ENCODE peak calls at places on chromosomes 4 and X, in seven cellular contexts. One of them, this sample, is unnamed.

GRCh38 chr4:188697217-188697616 is 558.0 kb downstream of the TRIML1 start:
- DNase-seq in astrocyte of the spinal cord: no peak
- DNase-seq in type B pancreatic cell: no peak
- DNase-seq in upper lobe of left lung: no peak
- DNase-seq in astrocyte: no peak
- DNase-seq in MM.1S: no peak
- DNase-seq in bronchial epithelial cell: no peak
- DNase-seq in this sample: no peak

GRCh38 chr4:181289203-181289602 is 954.0 kb upstream of the TENM3 start:
- DNase-seq in bronchial epithelial cell: no peak
- DNase-seq in astrocyte of the spinal cord: no peak
- DNase-seq in astrocyte: no peak
- DNase-seq in type B pancreatic cell: no peak
- DNase-seq in MM.1S: no peak
- DNase-seq in upper lobe of left lung: no peak
- DNase-seq in this sample: no peak

GRCh38 chr4:7763788-7764187 is 175.9 kb downstream of the AFAP1 start:
- DNase-seq in astrocyte: peak
- DNase-seq in upper lobe of left lung: no peak
- DNase-seq in bronchial epithelial cell: peak
- DNase-seq in MM.1S: no peak
- DNase-seq in type B pancreatic cell: no peak
- DNase-seq in astrocyte of the spinal cord: peak
- DNase-seq in this sample: no peak

GRCh38 chrX:67673741-67674274 is 130.0 kb downstream of the AR start:
- DNase-seq in upper lobe of left lung: no peak
- DNase-seq in astrocyte of the spinal cord: no peak
- DNase-seq in MM.1S: no peak
- DNase-seq in bronchial epithelial cell: peak
- DNase-seq in astrocyte: no peak
- DNase-seq in type B pancreatic cell: no peak
- DNase-seq in this sample: no peak

GRCh38 chr4:7498406-7499200 is 63.9 kb upstream of the PSAPL1 start:
- DNase-seq in upper lobe of left lung: no peak
- DNase-seq in astrocyte of the spinal cord: no peak
- DNase-seq in bronchial epithelial cell: no peak
- DNase-seq in MM.1S: no peak
- DNase-seq in astrocyte: no peak
- DNase-seq in type B pancreatic cell: no peak
- DNase-seq in this sample: no peak

GRCh38 chr4:165328708-165329107 is 1.2 kb downstream of the MSMO1 start:
- DNase-seq in astrocyte of the spinal cord: peak
- DNase-seq in upper lobe of left lung: no peak
- DNase-seq in type B pancreatic cell: no peak
- DNase-seq in astrocyte: no peak
- DNase-seq in bronchial epithelial cell: peak
- DNase-seq in MM.1S: no peak
- DNase-seq in this sample: no peak

GRCh38 chr4:141686146-141686775 is 49.9 kb downstream of the IL15 start:
- DNase-seq in MM.1S: no peak
- DNase-seq in astrocyte of the spinal cord: peak
- DNase-seq in upper lobe of left lung: no peak
- DNase-seq in bronchial epithelial cell: peak
- DNase-seq in type B pancreatic cell: no peak
- DNase-seq in astrocyte: peak
- DNase-seq in this sample: no peak

GRCh38 chrX:125407314-125407713 is 87.6 kb downstream of the TEX13C start:
- DNase-seq in astrocyte: no peak
- DNase-seq in type B pancreatic cell: no peak
- DNase-seq in bronchial epithelial cell: no peak
- DNase-seq in upper lobe of left lung: no peak
- DNase-seq in MM.1S: no peak
- DNase-seq in astrocyte of the spinal cord: no peak
- DNase-seq in this sample: no peak

GRCh38 chr4:17055788-17056187 is 157.3 kb upstream of the LDB2 start:
- DNase-seq in upper lobe of left lung: no peak
- DNase-seq in bronchial epithelial cell: peak
- DNase-seq in type B pancreatic cell: no peak
- DNase-seq in astrocyte: peak
- DNase-seq in astrocyte of the spinal cord: peak
- DNase-seq in MM.1S: no peak
- DNase-seq in this sample: no peak

GRCh38 chr4:132646186-132646585 is 502.9 kb upstream of the PCDH10 start:
- DNase-seq in astrocyte of the spinal cord: peak
- DNase-seq in bronchial epithelial cell: peak
- DNase-seq in astrocyte: no peak
- DNase-seq in type B pancreatic cell: no peak
- DNase-seq in MM.1S: peak
- DNase-seq in upper lobe of left lung: no peak
- DNase-seq in this sample: peak

GRCh38 chr4:40662962-40663604 is 33.4 kb upstream of the RBM47 start:
- DNase-seq in bronchial epithelial cell: peak
- DNase-seq in MM.1S: no peak
- DNase-seq in type B pancreatic cell: no peak
- DNase-seq in astrocyte of the spinal cord: peak
- DNase-seq in upper lobe of left lung: peak
- DNase-seq in astrocyte: peak
- DNase-seq in this sample: peak

GRCh38 chr4:80361329-80361900 is 25.9 kb downstream of the CFAP299 start:
- DNase-seq in upper lobe of left lung: no peak
- DNase-seq in MM.1S: peak
- DNase-seq in astrocyte of the spinal cord: peak
- DNase-seq in type B pancreatic cell: no peak
- DNase-seq in bronchial epithelial cell: peak
- DNase-seq in astrocyte: no peak
- DNase-seq in this sample: peak

GRCh38 chrX:153909024-153909979 is 4.8 kb downstream of the AVPR2 start:
- DNase-seq in MM.1S: no peak
- DNase-seq in type B pancreatic cell: no peak
- DNase-seq in astrocyte: no peak
- DNase-seq in bronchial epithelial cell: no peak
- DNase-seq in astrocyte of the spinal cord: no peak
- DNase-seq in upper lobe of left lung: no peak
- DNase-seq in this sample: peak

GRCh38 chr4:80196259-80197131 is 808 bp upstream of the PRDM8 start:
- DNase-seq in type B pancreatic cell: no peak
- DNase-seq in MM.1S: no peak
- DNase-seq in bronchial epithelial cell: no peak
- DNase-seq in astrocyte: no peak
- DNase-seq in astrocyte of the spinal cord: no peak
- DNase-seq in upper lobe of left lung: no peak
- DNase-seq in this sample: no peak

GRCh38 chrX:129877401-129877800 is 28.6 kb upstream of the UTP14A start:
- DNase-seq in upper lobe of left lung: no peak
- DNase-seq in MM.1S: no peak
- DNase-seq in bronchial epithelial cell: no peak
- DNase-seq in type B pancreatic cell: no peak
- DNase-seq in astrocyte: peak
- DNase-seq in astrocyte of the spinal cord: no peak
- DNase-seq in this sample: no peak

GRCh38 chr4:24992968-24993367 is 37.8 kb downstream of the LGI2 start:
- DNase-seq in astrocyte of the spinal cord: no peak
- DNase-seq in type B pancreatic cell: no peak
- DNase-seq in MM.1S: no peak
- DNase-seq in astrocyte: no peak
- DNase-seq in upper lobe of left lung: no peak
- DNase-seq in bronchial epithelial cell: no peak
- DNase-seq in this sample: no peak

GRCh38 chr4:24991015-24991414 is 39.7 kb downstream of the LGI2 start:
- DNase-seq in astrocyte of the spinal cord: peak
- DNase-seq in MM.1S: no peak
- DNase-seq in bronchial epithelial cell: peak
- DNase-seq in upper lobe of left lung: no peak
- DNase-seq in astrocyte: peak
- DNase-seq in type B pancreatic cell: no peak
- DNase-seq in this sample: no peak

GRCh38 chr4:24989327-24989726 is 41.4 kb downstream of the LGI2 start:
- DNase-seq in upper lobe of left lung: no peak
- DNase-seq in MM.1S: no peak
- DNase-seq in astrocyte: no peak
- DNase-seq in type B pancreatic cell: no peak
- DNase-seq in astrocyte of the spinal cord: no peak
- DNase-seq in bronchial epithelial cell: no peak
- DNase-seq in this sample: no peak

GRCh38 chr4:24984602-24985532 is 45.9 kb downstream of the LGI2 start:
- DNase-seq in MM.1S: no peak
- DNase-seq in astrocyte of the spinal cord: no peak
- DNase-seq in astrocyte: no peak
- DNase-seq in upper lobe of left lung: no peak
- DNase-seq in type B pancreatic cell: no peak
- DNase-seq in bronchial epithelial cell: no peak
- DNase-seq in this sample: no peak

DNA sequence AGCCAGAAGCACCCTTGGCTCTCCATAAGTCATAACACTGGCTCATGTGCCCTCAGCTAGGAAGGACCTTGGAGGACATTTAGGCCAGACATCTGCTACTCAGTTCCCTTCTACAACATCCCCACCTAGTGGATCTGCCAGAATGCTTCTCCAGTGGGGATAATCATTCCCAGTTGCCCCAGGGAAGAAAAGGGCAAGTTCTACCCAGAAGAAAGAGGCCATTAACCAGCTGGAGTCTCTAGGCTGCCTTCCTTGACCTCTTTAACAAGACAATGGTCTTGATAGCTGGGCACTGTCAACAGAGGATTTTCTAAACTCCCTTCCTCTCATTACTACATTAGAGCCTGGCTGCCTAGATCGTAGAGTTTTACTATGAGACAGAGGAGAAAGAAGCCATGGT is 42.0 kb downstream of the LGI2 start:
- DNase-seq in upper lobe of left lung: no peak
- DNase-seq in astrocyte: no peak
- DNase-seq in astrocyte of the spinal cord: no peak
- DNase-seq in bronchial epithelial cell: peak
- DNase-seq in type B pancreatic cell: no peak
- DNase-seq in MM.1S: peak
- DNase-seq in this sample: peak
- TF ChIP-seq CTCF in upper lobe of left lung: no peak
- TF ChIP-seq CTCF in astrocyte: peak
- TF ChIP-seq CTCF in astrocyte of the spinal cord: peak
- TF ChIP-seq CTCF in bronchial epithelial cell: peak
- TF ChIP-seq CTCF in type B pancreatic cell: peak
- TF ChIP-seq CTCF in MM.1S: peak
- TF ChIP-seq CTCF in this sample: peak

GRCh38 chr4:53313510-53313909 is 52.4 kb downstream of the SCFD2 start:
- DNase-seq in bronchial epithelial cell: peak
- DNase-seq in astrocyte of the spinal cord: peak
- DNase-seq in MM.1S: no peak
- DNase-seq in type B pancreatic cell: no peak
- DNase-seq in astrocyte: peak
- DNase-seq in upper lobe of left lung: no peak
- DNase-seq in this sample: no peak
- TF ChIP-seq CTCF in bronchial epithelial cell: no peak
- TF ChIP-seq CTCF in astrocyte of the spinal cord: peak
- TF ChIP-seq CTCF in MM.1S: no peak
- TF ChIP-seq CTCF in type B pancreatic cell: peak
- TF ChIP-seq CTCF in astrocyte: no peak
- TF ChIP-seq CTCF in upper lobe of left lung: no peak
- TF ChIP-seq CTCF in this sample: no peak

DNA sequence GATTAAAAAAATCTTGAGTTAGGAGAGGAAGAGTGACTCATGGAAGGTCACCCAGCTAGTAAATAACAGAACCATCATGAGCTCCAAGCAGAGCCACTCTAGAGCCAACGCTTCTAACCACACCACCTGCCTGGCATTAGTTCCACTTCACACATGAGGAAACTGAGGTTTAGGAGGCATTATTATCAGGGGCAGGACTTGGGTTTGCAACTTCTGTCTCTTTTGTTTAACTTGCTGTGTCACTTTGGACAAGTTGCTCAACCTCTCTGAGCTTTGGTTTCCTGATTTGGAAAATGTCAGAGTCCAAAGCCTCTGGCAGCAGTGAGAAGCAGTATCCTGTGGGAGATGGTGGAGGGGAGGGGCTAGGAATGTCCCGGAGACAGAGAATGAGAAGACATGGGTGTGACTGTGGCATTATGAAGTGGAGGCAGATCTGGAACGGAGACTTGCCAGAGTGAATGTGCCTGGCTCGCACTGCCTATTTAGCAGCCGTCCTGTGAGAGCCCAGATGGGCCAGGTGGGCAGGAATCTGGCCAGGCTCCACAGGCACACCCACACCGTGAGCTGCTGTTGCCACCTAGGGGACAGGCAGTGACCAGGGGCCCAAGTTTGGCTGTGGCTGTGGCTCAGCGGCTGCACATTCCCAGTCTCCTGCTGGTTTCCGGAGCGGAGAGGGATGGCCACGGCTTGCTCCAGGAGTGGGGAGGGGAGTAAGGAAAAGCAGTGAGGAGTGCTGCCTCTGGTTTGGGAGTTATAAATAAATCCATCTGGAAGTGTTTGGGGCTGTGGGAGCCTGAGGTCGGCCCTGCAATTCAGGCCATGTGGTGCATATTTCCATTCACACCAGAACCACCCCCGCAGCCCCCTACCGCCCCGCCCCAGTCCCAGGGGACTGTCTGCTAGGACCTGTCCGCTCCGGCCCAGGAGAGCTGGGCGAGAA is 93.4 kb downstream of the NHSL2 start:
- DNase-seq in bronchial epithelial cell: no peak
- DNase-seq in upper lobe of left lung: no peak
- DNase-seq in astrocyte of the spinal cord: peak
- DNase-seq in type B pancreatic cell: peak
- DNase-seq in MM.1S: no peak
- DNase-seq in astrocyte: peak
- DNase-seq in this sample: no peak
- TF ChIP-seq CTCF in bronchial epithelial cell: peak
- TF ChIP-seq CTCF in upper lobe of left lung: no peak
- TF ChIP-seq CTCF in astrocyte of the spinal cord: peak
- TF ChIP-seq CTCF in type B pancreatic cell: peak
- TF ChIP-seq CTCF in MM.1S: peak
- TF ChIP-seq CTCF in astrocyte: no peak
- TF ChIP-seq CTCF in this sample: no peak

GRCh38 chr4:130568746-130569145 is 1472.8 kb downstream of the C4orf33 start:
- DNase-seq in upper lobe of left lung: no peak
- DNase-seq in astrocyte of the spinal cord: peak
- DNase-seq in astrocyte: no peak
- DNase-seq in bronchial epithelial cell: no peak
- DNase-seq in type B pancreatic cell: no peak
- DNase-seq in MM.1S: no peak
- DNase-seq in this sample: no peak

GRCh38 chr4:130576218-130576617 is 1480.3 kb downstream of the C4orf33 start:
- DNase-seq in upper lobe of left lung: no peak
- DNase-seq in astrocyte of the spinal cord: no peak
- DNase-seq in type B pancreatic cell: no peak
- DNase-seq in bronchial epithelial cell: no peak
- DNase-seq in MM.1S: no peak
- DNase-seq in astrocyte: no peak
- DNase-seq in this sample: no peak

GRCh38 chr4:130574215-130574614 is 1478.3 kb downstream of the C4orf33 start:
- DNase-seq in MM.1S: no peak
- DNase-seq in type B pancreatic cell: no peak
- DNase-seq in astrocyte of the spinal cord: no peak
- DNase-seq in bronchial epithelial cell: no peak
- DNase-seq in upper lobe of left lung: no peak
- DNase-seq in astrocyte: no peak
- DNase-seq in this sample: no peak

DNA sequence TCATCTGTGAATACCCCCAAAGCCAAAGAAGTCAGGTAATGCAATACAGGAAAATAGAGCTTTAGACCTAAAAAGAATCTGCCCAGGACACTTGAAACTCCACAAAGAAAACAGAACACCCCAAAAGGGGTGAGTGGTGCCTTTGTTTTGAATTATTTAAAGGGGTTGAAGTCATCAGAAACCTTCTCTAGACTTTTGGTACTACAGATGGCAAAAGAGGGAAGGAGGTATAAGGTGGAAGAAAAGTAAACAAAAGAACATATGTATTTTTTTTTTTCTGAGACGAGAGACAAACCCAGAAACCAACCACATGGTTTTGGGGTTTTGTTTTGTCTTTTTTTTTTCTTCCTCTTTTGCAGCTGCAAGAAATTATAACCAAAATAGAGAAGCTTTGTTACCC is 1477.8 kb downstream of the C4orf33 start:
- DNase-seq in type B pancreatic cell: no peak
- DNase-seq in MM.1S: peak
- DNase-seq in astrocyte of the spinal cord: no peak
- DNase-seq in astrocyte: no peak
- DNase-seq in bronchial epithelial cell: no peak
- DNase-seq in upper lobe of left lung: no peak
- DNase-seq in this sample: no peak
- TF ChIP-seq CTCF in type B pancreatic cell: no peak
- TF ChIP-seq CTCF in MM.1S: no peak
- TF ChIP-seq CTCF in astrocyte of the spinal cord: no peak
- TF ChIP-seq CTCF in astrocyte: no peak
- TF ChIP-seq CTCF in bronchial epithelial cell: no peak
- TF ChIP-seq CTCF in upper lobe of left lung: no peak
- TF ChIP-seq CTCF in this sample: no peak